ENCODE peak calls at places on chromosomes 6 and 20, in seven cellular contexts. G, A, U, P, F, D and O are unnamed samples.

GRCh38 chr6:37456816-37457560 is 24.0 kb downstream of the CMTR1 start:
- DNase-seq in G (no peak), U (peak), D (peak), A (no peak), F (no peak), P (no peak), O (no peak)

GRCh38 chr6:90296346-90297123 is at the start of gene BACH2:
- DNase-seq in U (peak), D (no peak), G (peak), A (peak), P (peak), F (peak), O (peak)

GRCh38 chr20:21102691-21103311 is 3.4 kb downstream of the LINC00237 start:
- DNase-seq in G (no peak), F (no peak), P (peak), D (no peak), U (no peak), A (peak), O (no peak)

GRCh38 chr6:54719633-54720032 is 126.9 kb upstream of the FAM83B start:
- DNase-seq in A (no peak), F (no peak), D (no peak), U (no peak), P (no peak), G (no peak), O (no peak)

GRCh38 chr6:14697427-14697826 is 548.4 kb upstream of the JARID2 start:
- DNase-seq in D (no peak), P (no peak), G (no peak), A (no peak), F (no peak), U (no peak), O (no peak)

GRCh38 chr20:37407117-37407566 is 61.2 kb downstream of the SRC start:
- DNase-seq in G (no peak), A (no peak), U (peak), F (no peak), D (no peak), P (no peak), O (no peak)

GRCh38 chr6:111972714-111973678 is 80.9 kb upstream of the CCN6 start:
- DNase-seq in F (no peak), P (peak), D (peak), A (peak), G (peak), U (peak), O (peak)

GRCh38 chr6:125253881-125254280 is 47.9 kb downstream of the HDDC2 start:
- DNase-seq in F (no peak), U (no peak), G (no peak), P (no peak), A (no peak), D (no peak), O (no peak)

GRCh38 chr20:33431797-33432381 is 11.7 kb downstream of the SNTA1 start:
- DNase-seq in D (no peak), P (no peak), A (no peak), U (peak), F (no peak), G (no peak), O (no peak)

GRCh38 chr6:54846857-54847721 is 518 bp downstream of the FAM83B start:
- DNase-seq in D (no peak), U (no peak), A (no peak), F (peak), P (peak), G (no peak), O (no peak)

GRCh38 chr6:144087789-144088426 is 7.5 kb downstream of the SF3B5 start:
- DNase-seq in P (no peak), U (no peak), D (no peak), A (no peak), F (no peak), G (no peak), O (no peak)

GRCh38 chr20:46562373-46563169 is 12.1 kb upstream of the OCSTAMP start:
- DNase-seq in G (peak), P (peak), U (peak), D (no peak), F (peak), A (peak), O (peak)

GRCh38 chr6:154503576-154504501 is 6.6 kb downstream of the CNKSR3 start:
- DNase-seq in D (no peak), F (no peak), U (no peak), G (no peak), P (no peak), A (no peak), O (no peak)

GRCh38 chr6:151512481-151512880 is 18.7 kb downstream of the CCDC170 start:
- DNase-seq in A (no peak), U (no peak), D (no peak), P (no peak), F (no peak), G (no peak), O (no peak)

GRCh38 chr20:3813758-3814581 is 6.4 kb upstream of the AP5S1 start:
- DNase-seq in P (no peak), G (no peak), A (no peak), F (no peak), D (no peak), U (no peak), O (no peak)

GRCh38 chr6:154247119-154247814 is 109.3 kb downstream of the IPCEF1 start:
- DNase-seq in A (no peak), D (no peak), G (no peak), P (no peak), F (no peak), U (no peak), O (no peak)

GRCh38 chr6:82057846-82058554 is 189.5 kb downstream of the IBTK start:
- DNase-seq in U (peak), P (no peak), A (no peak), D (peak), G (no peak), F (no peak), O (no peak)

GRCh38 chr20:3360752-3361151 is 46.7 kb downstream of the DNAAF9 start:
- DNase-seq in A (no peak), D (no peak), F (no peak), P (no peak), U (no peak), G (no peak), O (no peak)

GRCh38 chr6:52876056-52876787 is 33.3 kb downstream of the GSTA3 start:
- DNase-seq in F (no peak), D (no peak), P (no peak), G (no peak), A (no peak), U (peak), O (no peak)

GRCh38 chr6:41451515-41452163 is 94.5 kb upstream of the FOXP4 start:
- DNase-seq in F (no peak), U (peak), P (no peak), A (no peak), G (no peak), D (peak), O (no peak)

GRCh38 chr6:159691963-159692287 is 1.1 kb downstream of the SOD2 start:
- DNase-seq in U (no peak), D (no peak), F (no peak), A (no peak), G (no peak), P (no peak), O (no peak)

GRCh38 chr6:41917528-41917927 is 3.4 kb downstream of the MED20 start:
- DNase-seq in D (peak), F (no peak), P (no peak), U (peak), G (peak), A (no peak), O (no peak)

GRCh38 chr20:46622125-46622524 is 29.1 kb downstream of the SLC13A3 start:
- DNase-seq in F (no peak), D (no peak), G (no peak), A (no peak), P (no peak), U (no peak), O (no peak)

GRCh38 chr6:25961619-25962367 is 809 bp upstream of the TRIM38 start:
- DNase-seq in A (peak), G (peak), U (peak), F (no peak), P (no peak), D (no peak), O (no peak)

GRCh38 chr6:145738265-145738664 is 2.9 kb upstream of the EPM2A start:
- DNase-seq in F (no peak), D (no peak), U (no peak), P (no peak), A (no peak), G (no peak), O (no peak)

GRCh38 chr6:641225-641985 is 15.5 kb downstream of the HUS1B start:
- DNase-seq in A (no peak), P (no peak), G (no peak), D (no peak), F (no peak), U (no peak), O (no peak)

GRCh38 chr6:41464481-41464880 is 81.7 kb upstream of the FOXP4 start:
- DNase-seq in F (no peak), A (no peak), P (no peak), U (peak), D (no peak), G (no peak), O (no peak)

GRCh38 chr6:125197795-125198269 is 44.3 kb downstream of the TPD52L1 start:
- DNase-seq in P (peak), F (peak), U (peak), D (no peak), A (no peak), G (peak), O (no peak)

GRCh38 chr20:32600681-32601237 is 15.6 kb upstream of the NOL4L start:
- DNase-seq in G (no peak), A (no peak), D (no peak), P (no peak), F (no peak), U (no peak), O (no peak)

GRCh38 chr6:25681848-25682247 is 29.8 kb downstream of the SCGN start:
- DNase-seq in F (no peak), G (no peak), A (no peak), D (no peak), U (no peak), P (no peak), O (no peak)

GRCh38 chr6:165842291-165842936 is 179.4 kb upstream of the PDE10A start:
- DNase-seq in U (no peak), P (no peak), G (no peak), D (no peak), F (no peak), A (no peak), O (no peak)

DNA sequence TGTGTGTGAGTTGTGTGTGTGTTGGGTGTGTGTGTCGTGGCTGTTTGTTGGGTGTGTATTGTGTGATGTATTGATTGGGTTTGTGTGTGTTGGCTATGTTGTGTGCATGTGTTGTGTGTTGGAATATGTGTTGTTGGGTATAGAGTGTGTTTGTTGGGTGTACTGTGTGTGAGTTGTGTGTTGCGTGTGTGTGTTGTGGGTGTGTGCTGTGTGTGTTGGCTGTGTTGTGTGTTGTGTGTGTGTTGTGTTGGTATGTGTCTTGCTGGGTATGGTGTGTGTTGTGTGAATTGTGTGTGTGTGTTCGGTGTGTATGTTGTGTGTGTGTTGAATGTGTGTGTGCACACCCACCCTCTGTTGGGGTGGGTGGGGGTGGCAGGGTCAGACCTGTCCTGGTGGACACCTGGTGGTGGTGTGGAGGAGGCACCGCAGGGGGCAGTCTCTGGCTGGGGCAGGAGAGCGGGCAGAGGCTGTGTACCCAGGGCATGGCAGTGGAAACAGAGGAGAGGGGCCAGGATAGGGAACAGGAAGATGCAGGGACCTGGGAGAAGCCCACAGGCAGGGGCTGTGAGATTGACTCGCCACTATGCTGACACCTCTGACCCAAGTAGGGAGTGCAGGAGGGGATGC is 25.5 kb upstream of the PXDC1 start:
- DNase-seq in P (no peak), F (no peak), A (no peak), D (no peak), U (no peak), G (peak), O (no peak)
- TF ChIP-seq CTCF in P (no peak), F (no peak), A (no peak), D (peak), U (no peak), G (no peak), O (no peak)

DNA sequence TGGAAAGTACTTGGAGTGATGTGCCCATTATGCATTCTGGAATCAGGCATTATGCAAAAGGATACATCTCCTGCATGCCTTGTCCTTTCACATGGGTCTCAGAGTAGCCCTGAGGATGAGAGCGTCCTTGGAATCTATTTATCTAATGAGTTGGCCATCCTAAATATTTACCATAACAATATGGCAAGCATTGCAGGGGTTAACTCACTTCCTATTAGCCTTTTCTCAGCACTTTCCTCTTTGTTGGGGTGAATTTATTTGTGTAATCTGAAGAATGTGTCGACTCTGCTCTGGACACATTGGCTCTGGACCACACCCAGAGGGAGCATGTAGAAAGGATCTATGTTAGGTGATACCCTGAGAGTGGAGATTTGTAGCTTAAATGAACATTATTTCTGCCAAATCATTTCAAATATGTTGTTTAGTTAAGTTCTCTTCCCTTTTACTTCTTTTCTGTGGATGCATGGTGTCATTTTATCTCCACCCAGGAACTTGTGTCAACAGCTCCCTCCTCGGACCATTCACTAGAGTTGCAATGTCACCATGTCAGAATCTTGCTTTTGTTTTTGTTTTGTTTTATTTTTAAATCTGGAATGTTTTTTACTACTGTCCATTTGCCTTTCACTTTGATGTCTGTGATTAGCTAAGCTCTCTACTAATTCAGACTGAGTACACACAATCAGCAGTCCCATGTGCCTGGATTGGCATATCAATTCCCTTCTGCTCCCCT is 757.0 kb upstream of the MMS22L start:
- DNase-seq in D (no peak), P (no peak), A (no peak), G (no peak), U (no peak), F (no peak), O (no peak)
- TF ChIP-seq CTCF in D (no peak), P (no peak), A (no peak), G (no peak), U (no peak), F (no peak), O (no peak)

GRCh38 chr20:5173763-5174162 is 47.0 kb downstream of the CDS2 start:
- DNase-seq in G (no peak), F (no peak), U (no peak), P (no peak), A (no peak), D (no peak), O (no peak)

GRCh38 chr20:5172167-5172586 is 45.4 kb downstream of the CDS2 start:
- DNase-seq in U (no peak), P (no peak), F (no peak), A (no peak), G (no peak), D (no peak), O (no peak)

GRCh38 chr20:5171790-5172164 is 45.0 kb downstream of the CDS2 start:
- DNase-seq in D (no peak), F (no peak), P (no peak), G (no peak), U (no peak), A (no peak), O (no peak)

GRCh38 chr20:5171074-5171789 is 44.4 kb downstream of the CDS2 start:
- DNase-seq in D (no peak), F (no peak), U (no peak), A (no peak), P (no peak), G (no peak), O (no peak)

GRCh38 chr20:5172903-5173463 is 46.2 kb downstream of the CDS2 start:
- DNase-seq in U (no peak), A (no peak), G (no peak), F (no peak), D (no peak), P (no peak), O (no peak)
- TF ChIP-seq CTCF in U (no peak), A (no peak), G (no peak), F (no peak), D (no peak), P (no peak), O (no peak)

GRCh38 chr6:35419961-35420360 is 32.2 kb upstream of the FANCE start:
- DNase-seq in D (no peak), P (no peak), U (no peak), F (no peak), A (no peak), G (no peak), O (no peak)

GRCh38 chr6:35415065-35415880 is 36.9 kb upstream of the FANCE start:
- DNase-seq in A (no peak), G (peak), D (no peak), P (peak), F (peak), U (peak), O (no peak)

GRCh38 chr6:35413911-35414310 is 38.2 kb upstream of the FANCE start:
- DNase-seq in A (no peak), D (no peak), G (no peak), U (no peak), F (no peak), P (no peak), O (no peak)

GRCh38 chr6:35417979-35418661 is 34.0 kb upstream of the FANCE start:
- DNase-seq in P (peak), A (no peak), G (no peak), D (no peak), F (no peak), U (no peak), O (no peak)

DNA sequence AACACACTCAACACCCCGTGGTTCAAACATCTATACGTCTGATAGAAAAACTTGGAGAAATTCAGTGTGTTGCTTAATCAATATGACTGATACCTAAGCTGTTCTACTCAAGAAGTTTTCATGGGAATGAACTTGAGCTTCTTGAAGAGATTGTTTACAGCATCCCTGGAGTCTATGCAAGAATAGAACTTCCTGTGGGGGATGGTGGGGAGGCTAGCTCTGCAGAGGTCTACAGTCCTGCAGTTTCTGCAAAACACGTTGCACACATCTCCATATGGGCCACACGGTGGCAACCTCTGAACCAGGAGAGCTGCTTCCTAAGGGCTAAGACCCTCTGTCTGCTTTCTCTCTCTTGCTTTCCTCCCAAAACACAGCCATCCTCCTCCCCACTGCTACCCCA is 32.7 kb upstream of the FANCE start:
- DNase-seq in F (no peak), G (no peak), P (no peak), U (peak), A (peak), D (no peak), O (no peak)
- TF ChIP-seq CTCF in F (no peak), G (no peak), P (no peak), U (peak), A (no peak), D (peak), O (no peak)

DNA sequence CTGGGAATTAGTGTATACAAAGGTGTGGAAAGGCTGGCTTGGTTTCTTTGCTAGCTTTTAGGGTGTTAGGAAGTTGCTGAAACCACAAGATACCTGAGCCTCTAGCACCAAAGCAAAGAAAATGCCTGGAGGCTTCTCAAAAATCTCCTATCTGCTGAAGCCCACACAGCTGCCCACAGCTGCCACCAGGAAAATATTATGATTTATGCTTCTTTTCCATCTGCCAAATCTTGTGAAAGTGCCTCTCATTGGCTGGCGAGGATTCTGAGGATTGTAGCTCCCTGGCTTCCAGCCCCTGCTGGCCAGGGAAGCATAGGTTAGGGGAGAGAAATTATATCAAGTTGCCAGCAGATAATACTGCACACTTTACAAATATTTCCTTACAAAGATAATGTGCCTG is 98.5 kb downstream of the MRPL14 start:
- DNase-seq in A (no peak), U (peak), F (no peak), D (no peak), G (no peak), P (no peak), O (no peak)
- TF ChIP-seq CTCF in A (no peak), U (peak), F (no peak), D (peak), G (no peak), P (no peak), O (no peak)

GRCh38 chr6:142534484-142534883 is 232.7 kb downstream of the ADGRG6 start:
- DNase-seq in F (no peak), A (no peak), P (no peak), U (no peak), D (no peak), G (no peak), O (no peak)

GRCh38 chr6:142542704-142543233 is 241.0 kb downstream of the ADGRG6 start:
- DNase-seq in A (no peak), D (no peak), F (peak), P (peak), G (no peak), U (peak), O (no peak)

GRCh38 chr6:142543576-142543975 is 241.8 kb downstream of the ADGRG6 start:
- DNase-seq in P (no peak), F (no peak), A (no peak), G (no peak), U (no peak), D (no peak), O (no peak)

DNA sequence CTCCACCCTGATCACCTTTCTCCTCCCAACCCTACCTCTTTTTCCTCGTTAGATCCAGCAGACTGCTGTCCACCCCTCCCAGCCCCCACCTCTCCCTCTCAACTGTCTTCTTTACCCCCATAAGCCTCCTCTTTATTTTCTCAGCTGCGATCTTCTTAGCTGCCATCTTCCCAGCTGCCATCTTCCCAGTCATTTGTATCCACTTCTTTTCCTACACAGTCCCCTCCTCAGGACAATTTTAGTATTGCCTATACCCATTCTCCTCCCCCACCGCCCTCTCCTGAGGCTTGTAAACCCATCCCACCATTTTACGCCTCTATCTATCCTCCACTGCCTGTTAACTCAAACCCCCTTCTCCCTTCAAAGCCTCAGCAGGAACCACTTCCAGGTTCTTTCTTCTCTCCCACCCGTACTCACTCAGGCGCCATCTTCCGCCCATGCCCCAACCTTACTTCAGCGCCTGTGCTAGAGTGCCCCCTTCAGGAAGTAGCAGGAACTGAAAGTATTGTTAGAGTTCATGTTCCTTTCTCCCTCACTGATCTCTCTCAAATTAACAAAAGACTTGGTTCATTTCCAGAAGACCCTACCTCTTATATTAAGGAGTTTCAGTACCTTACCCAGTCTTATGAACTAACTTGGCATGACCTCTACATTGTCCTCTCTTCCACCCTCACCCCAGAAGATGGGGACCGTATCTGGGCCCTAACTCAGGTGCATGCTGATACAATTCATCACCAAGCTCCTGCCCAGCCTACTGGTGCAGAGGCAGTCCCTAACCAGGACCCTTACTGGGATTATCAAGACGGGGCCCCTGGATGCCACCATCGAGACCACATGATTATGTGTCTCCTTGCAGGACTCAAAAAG is 236.0 kb downstream of the ADGRG6 start:
- DNase-seq in F (no peak), D (no peak), G (no peak), U (peak), A (no peak), P (no peak), O (no peak)
- TF ChIP-seq CTCF in F (no peak), D (peak), G (peak), U (peak), A (no peak), P (no peak), O (no peak)